ENCODE peak calls at places on chromosomes 7 and 10, in five cellular contexts. M is right cardiac atrium; X is tibial artery; U is CD8-positive, alpha-beta memory T cell; Z is thoracic aorta. T is an unnamed sample. For H3K9me3, the result is how much of the 10 kb centered on the place peaks cover.

GRCh38 chr10:110501142-110501937 is 3.6 kb downstream of the DUSP5 start:
- DNase-seq in Z (peak), M (peak), X (peak), U (peak), T (peak)

GRCh38 chr7:152106990-152107389 is 81.5 kb downstream of the GALNT11 start:
- DNase-seq in X (no peak), Z (no peak), M (no peak), U (no peak), T (no peak)

GRCh38 chr10:83037653-83038052 is 1101.7 kb upstream of the GHITM start:
- DNase-seq in U (no peak), M (no peak), Z (no peak), X (no peak), T (no peak)

GRCh38 chr10:59876695-59877094 is 29.7 kb downstream of the CCDC6 start:
- DNase-seq in X (no peak), Z (no peak), U (no peak), M (no peak), T (no peak)

GRCh38 chr10:127044191-127044590 is 139.0 kb downstream of the DOCK1 start:
- DNase-seq in M (no peak), U (no peak), Z (no peak), X (no peak), T (no peak)

GRCh38 chr10:71671983-71672535 is 47.5 kb downstream of the C10orf105 start:
- DNase-seq in M (no peak), U (no peak), Z (no peak), X (no peak), T (no peak)

GRCh38 chr10:86106616-86107015 is 260.0 kb downstream of the GRID1 start:
- DNase-seq in M (no peak), U (no peak), X (no peak), Z (no peak), T (no peak)

GRCh38 chr7:130961128-130961601 is 227.2 kb upstream of the KLF14 start:
- DNase-seq in U (peak), M (no peak), Z (no peak), X (no peak), T (no peak)

GRCh38 chr7:134949171-134949570 is 37.1 kb upstream of the AGBL3 start:
- DNase-seq in M (no peak), U (no peak), X (no peak), Z (no peak), T (no peak)

GRCh38 chr10:100100651-100101525 is 19.2 kb upstream of the CPN1 start:
- DNase-seq in M (no peak), U (no peak), X (no peak), Z (no peak), T (peak)

GRCh38 chr10:28215930-28216329 is 86.9 kb downstream of the MPP7 start:
- DNase-seq in U (no peak), M (no peak), X (no peak), Z (no peak), T (no peak)

GRCh38 chr7:143269254-143269653 is 6.0 kb downstream of the GSTK1 start:
- DNase-seq in Z (no peak), M (no peak), X (no peak), U (no peak), T (no peak)

GRCh38 chr7:12683678-12684077 is 3.8 kb upstream of the ARL4A start:
- DNase-seq in U (no peak), Z (no peak), X (no peak), M (no peak), T (no peak)

GRCh38 chr7:25478925-25479324 is 250.6 kb upstream of the NPVF start:
- DNase-seq in M (no peak), X (no peak), Z (no peak), U (no peak), T (no peak)

GRCh38 chr10:19788902-19789301 is 27.3 kb upstream of the PLXDC2 start:
- DNase-seq in X (no peak), Z (no peak), M (no peak), U (no peak), T (no peak)

GRCh38 chr7:40299097-40299496 is 164.3 kb downstream of the SUGCT start:
- DNase-seq in U (no peak), X (no peak), M (no peak), Z (no peak), T (peak)

GRCh38 chr7:16114633-16115032 is 306.7 kb downstream of the CRPPA start:
- DNase-seq in X (no peak), U (no peak), M (no peak), Z (no peak), T (peak)

GRCh38 chr7:151505836-151506468 is 13.7 kb downstream of the RHEB start:
- DNase-seq in Z (no peak), X (no peak), M (no peak), U (no peak), T (no peak)

GRCh38 chr7:20742913-20743312 is 43.8 kb downstream of the SP8 start:
- DNase-seq in U (no peak), Z (no peak), X (no peak), M (no peak), T (no peak)

GRCh38 chr10:824497-824896 is 107.0 kb downstream of the LARP4B start:
- DNase-seq in M (no peak), X (no peak), Z (no peak), U (no peak), T (no peak)

GRCh38 chr7:18700147-18700546 is 204.6 kb downstream of the HDAC9 start:
- DNase-seq in U (no peak), Z (no peak), X (no peak), M (no peak), T (no peak)

GRCh38 chr7:56491636-56492425 is 375.6 kb upstream of the NUPR2 start:
- DNase-seq in X (no peak), Z (no peak), M (no peak), U (no peak), T (no peak)
- H3K9me3 ChIP-seq in X (under half), Z (under half), M (under half), U (under half), T (under half)

GRCh38 chr10:26858707-26859034 is 2.1 kb downstream of the ABI1 start:
- DNase-seq in U (no peak), X (no peak), Z (no peak), M (no peak), T (no peak)
- H3K27ac ChIP-seq in U (peak), X (no peak), Z (peak), M (no peak), T (no peak)

DNA sequence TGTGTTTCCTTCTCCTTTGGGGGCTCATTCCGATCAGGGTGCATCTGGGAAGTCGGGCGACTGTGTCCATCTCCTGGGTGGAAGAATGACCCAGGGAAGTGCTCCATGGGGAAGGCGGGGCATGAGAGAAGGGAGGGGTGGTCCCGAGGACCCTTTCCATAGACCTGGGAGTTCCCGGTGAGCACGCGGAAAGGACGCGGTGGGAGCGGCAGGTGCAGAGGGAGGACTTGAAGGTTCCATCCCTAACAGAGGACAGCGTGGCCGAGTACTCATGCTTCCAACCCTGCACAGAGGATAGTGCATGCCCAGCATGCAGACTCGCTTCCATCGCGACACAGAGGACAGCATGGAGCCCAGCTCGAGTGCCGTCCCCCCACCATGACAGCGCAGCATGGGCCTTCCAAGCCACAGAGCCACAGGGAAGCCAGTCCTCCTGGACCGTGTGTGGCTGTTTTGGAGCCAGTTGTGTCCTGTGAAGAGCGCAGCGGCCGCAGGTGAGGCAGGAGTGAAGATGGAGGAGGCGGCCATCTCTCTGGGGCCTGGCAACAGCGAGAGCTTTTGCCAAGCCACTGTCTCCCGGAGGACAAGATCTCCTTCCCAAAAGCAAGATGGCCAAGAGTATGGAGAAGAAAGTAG is 281.4 kb downstream of the DNAJB6 start:
- DNase-seq in U (no peak), Z (no peak), X (no peak), M (no peak), T (no peak)
- H3K9me3 ChIP-seq in U (under half), Z (under half), X (under half), M (under half), T (under half)

GRCh38 chr10:48247680-48248079 is 26.8 kb downstream of the FRMPD2 start:
- DNase-seq in U (no peak), M (no peak), Z (no peak), X (no peak), T (no peak)
- H3K27ac ChIP-seq in U (no peak), M (peak), Z (no peak), X (no peak), T (no peak)

DNA sequence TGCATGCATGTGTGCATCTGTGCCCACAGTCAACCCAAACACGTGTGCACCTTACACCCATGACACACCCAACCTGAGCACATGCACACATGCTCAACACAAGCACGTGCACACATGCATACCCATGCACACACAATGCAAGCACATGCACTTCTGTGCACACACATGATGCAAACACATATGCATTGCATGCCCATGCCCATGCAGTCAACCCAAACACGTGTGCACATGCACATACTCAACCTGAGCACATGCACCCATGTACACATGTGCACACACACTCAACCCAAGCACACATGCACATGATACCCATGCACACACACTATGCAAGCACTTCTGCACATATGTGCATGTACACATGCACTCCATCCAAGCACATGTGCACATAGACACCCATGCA is 84.5 kb upstream of the FAM20C start:
- DNase-seq in X (no peak), Z (no peak), M (peak), U (no peak), T (no peak)
- H3K9me3 ChIP-seq in X (under half), Z (under half), M (under half), U (under half), T (under half)

GRCh38 chr7:101678713-101679112 is 49.6 kb upstream of the MYL10 start:
- DNase-seq in U (no peak), Z (no peak), M (peak), X (no peak), T (no peak)

GRCh38 chr7:101678138-101678479 is 49.0 kb upstream of the MYL10 start:
- DNase-seq in Z (no peak), M (no peak), X (no peak), U (no peak), T (no peak)

GRCh38 chr7:101677421-101678137 is 48.5 kb upstream of the MYL10 start:
- DNase-seq in M (no peak), Z (no peak), U (no peak), X (no peak), T (no peak)

GRCh38 chr7:101681170-101682007 is 52.3 kb upstream of the MYL10 start:
- DNase-seq in M (peak), U (no peak), X (peak), Z (peak), T (peak)

GRCh38 chr7:101680406-101681145 is 51.5 kb upstream of the MYL10 start:
- DNase-seq in M (peak), Z (no peak), X (no peak), U (no peak), T (no peak)
- H3K27ac ChIP-seq in M (no peak), Z (no peak), X (peak), U (no peak), T (no peak)

GRCh38 chr7:142063551-142064442 is 47.7 kb upstream of the MGAM2 start:
- DNase-seq in Z (no peak), X (no peak), U (no peak), M (peak), T (peak)

GRCh38 chr7:142057101-142057500 is 54.4 kb upstream of the MGAM2 start:
- DNase-seq in U (no peak), M (no peak), X (no peak), Z (no peak), T (no peak)

GRCh38 chr7:142066536-142066935 is 45.0 kb upstream of the MGAM2 start:
- DNase-seq in M (no peak), U (no peak), X (no peak), Z (no peak), T (no peak)

DNA sequence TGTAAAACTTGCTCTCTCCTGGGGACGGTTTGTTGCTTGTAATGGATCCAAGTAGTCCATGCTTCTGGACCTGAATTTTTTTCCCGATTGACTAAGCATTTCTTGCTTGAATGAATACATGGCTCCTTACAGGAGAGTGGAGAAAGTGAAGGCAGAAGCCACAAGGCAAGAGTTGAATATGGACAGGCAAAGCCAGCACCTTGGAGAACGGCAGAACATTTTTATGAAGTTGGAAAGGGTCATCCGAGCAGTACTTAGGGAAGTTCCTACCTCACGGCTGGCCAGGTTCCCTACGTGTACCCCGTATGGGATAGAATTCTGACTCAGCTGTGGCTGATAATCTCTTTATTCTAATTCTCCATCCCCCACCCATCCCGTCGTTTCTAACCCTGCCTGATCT is 50.6 kb upstream of the MGAM2 start:
- DNase-seq in U (no peak), Z (no peak), M (no peak), X (no peak), T (peak)
- H3K9me3 ChIP-seq in U (under half), Z (under half), M (under half), X (under half), T (under half)

GRCh38 chr10:29734640-29734979 is 99.8 kb upstream of the SVIL start:
- DNase-seq in X (no peak), M (no peak), Z (no peak), U (no peak), T (no peak)
- H3K27ac ChIP-seq in X (peak), M (peak), Z (peak), U (no peak), T (peak)

T was measured in SJCRH30.